ENCODE peak calls at places on chromosomes 4 and X, in nine cellular contexts. B is neuronal stem cell, J is fibroblast of lung, T is tibial nerve, E is stomach, F is SK-N-SH, P is OCI-LY7, D is pancreas, Z is cardiac muscle cell. L is an unnamed sample. For H3K4me1, the result is how much of the 10 kb centered on the place peaks cover.

GRCh38 chr4:7757501-7758443 is 181.9 kb downstream of the AFAP1 start:
- DNase-seq in B (peak), J (no peak), T (no peak), E (no peak), F (no peak), P (no peak), D (no peak), Z (peak), L (no peak)

GRCh38 chr4:149997881-149998421 is 80.3 kb upstream of the DCLK2 start:
- DNase-seq in B (no peak), J (no peak), T (no peak), E (no peak), F (no peak), P (no peak), D (no peak), Z (no peak), L (no peak)

GRCh38 chr4:163702736-163703135 is 208.2 kb downstream of the TMA16 start:
- DNase-seq in B (no peak), J (peak), T (no peak), E (no peak), F (no peak), P (no peak), D (no peak), Z (no peak), L (peak)

GRCh38 chr4:137804906-137805511 is 272.7 kb upstream of the PCDH18 start:
- DNase-seq in B (no peak), J (no peak), T (no peak), E (no peak), F (no peak), P (no peak), D (no peak), Z (no peak), L (no peak)

GRCh38 chr4:3699678-3700077 is 66.5 kb upstream of the ADRA2C start:
- DNase-seq in B (no peak), J (no peak), T (no peak), E (no peak), F (no peak), P (no peak), D (no peak), Z (no peak), L (no peak)

GRCh38 chr4:66123195-66123594 is 452.9 kb upstream of the EPHA5 start:
- DNase-seq in B (no peak), J (no peak), T (no peak), E (no peak), F (no peak), P (no peak), D (no peak), Z (no peak), L (no peak)

GRCh38 chrX:118594697-118595420 is 99.2 kb downstream of the DOCK11 start:
- DNase-seq in B (no peak), J (no peak), T (no peak), E (no peak), F (no peak), P (no peak), D (no peak), Z (no peak), L (peak)

GRCh38 chr4:120331486-120332281 is 265.0 kb upstream of the MAD2L1 start:
- DNase-seq in B (no peak), J (peak), T (no peak), E (no peak), F (no peak), P (no peak), D (peak), Z (no peak), L (peak)

GRCh38 chr4:85720736-85721135 is 245.8 kb downstream of the ARHGAP24 start:
- DNase-seq in B (no peak), J (peak), T (no peak), E (no peak), F (no peak), P (no peak), D (no peak), Z (no peak), L (no peak)

GRCh38 chr4:22339491-22339890 is 176.4 kb downstream of the ADGRA3 start:
- DNase-seq in B (no peak), J (no peak), T (no peak), E (no peak), F (no peak), P (no peak), D (no peak), Z (no peak), L (no peak)

GRCh38 chr4:7423391-7423790 is 11.3 kb downstream of the PSAPL1 start:
- DNase-seq in B (no peak), J (no peak), T (no peak), E (peak), F (peak), P (no peak), D (no peak), Z (no peak), L (no peak)

GRCh38 chr4:4519296-4519898 is 22.5 kb downstream of the STX18 start:
- DNase-seq in B (no peak), J (peak), T (no peak), E (no peak), F (peak), P (no peak), D (no peak), Z (peak), L (no peak)

GRCh38 chr4:23934915-23935314 is 45.1 kb upstream of the PPARGC1A start:
- DNase-seq in B (no peak), J (peak), T (peak), E (peak), F (no peak), P (no peak), D (peak), Z (no peak), L (peak)

GRCh38 chr4:107845721-107846120 is 21.0 kb downstream of the SGMS2 start:
- DNase-seq in B (no peak), J (no peak), T (no peak), E (no peak), F (no peak), P (no peak), D (no peak), Z (no peak), L (no peak)

GRCh38 chr4:42819863-42820514 is 72.5 kb upstream of the GRXCR1 start:
- DNase-seq in B (no peak), J (no peak), T (no peak), E (no peak), F (no peak), P (no peak), D (no peak), Z (no peak), L (no peak)

GRCh38 chr4:113146876-113147358 is 97.5 kb downstream of the ANK2 start:
- DNase-seq in B (no peak), J (peak), T (no peak), E (no peak), F (no peak), P (no peak), D (peak), Z (no peak), L (no peak)

GRCh38 chr4:2858451-2859217 is 15.0 kb downstream of the ADD1 start:
- DNase-seq in B (no peak), J (peak), T (no peak), E (no peak), F (no peak), P (no peak), D (no peak), Z (no peak), L (peak)

GRCh38 chr4:120850048-120850599 is 72.4 kb downstream of the PRDM5 start:
- DNase-seq in B (no peak), J (peak), T (no peak), E (no peak), F (no peak), P (no peak), D (no peak), Z (no peak), L (no peak)

GRCh38 chrX:100512471-100512870 is 72.3 kb upstream of the TNMD start:
- DNase-seq in B (no peak), J (peak), T (no peak), E (no peak), F (peak), P (peak), D (no peak), Z (peak), L (no peak)

GRCh38 chr4:140090215-140090731 is 63.7 kb downstream of the MAML3 start:
- DNase-seq in B (no peak), J (no peak), T (no peak), E (no peak), F (no peak), P (no peak), D (no peak), Z (no peak), L (no peak)

GRCh38 chrX:37825225-37825842 is 22.0 kb downstream of the DYNLT3 start:
- DNase-seq in B (peak), J (peak), T (peak), E (peak), F (peak), P (peak), D (peak), Z (peak), L (peak)

GRCh38 chrX:20205927-20206708 is 60.6 kb downstream of the RPS6KA3 start:
- DNase-seq in B (no peak), J (no peak), T (no peak), E (no peak), F (no peak), P (no peak), D (no peak), Z (no peak), L (no peak)

GRCh38 chrX:68989865-68990606 is 161.2 kb downstream of the EFNB1 start:
- DNase-seq in B (peak), J (peak), T (no peak), E (peak), F (peak), P (no peak), D (peak), Z (peak), L (peak)

GRCh38 chr4:8280876-8281440 is 11.4 kb downstream of the HTRA3 start:
- DNase-seq in B (no peak), J (no peak), T (no peak), E (no peak), F (no peak), P (no peak), D (no peak), Z (no peak), L (no peak)

GRCh38 chrX:8815460-8816065 is 14.4 kb upstream of the FAM9A start:
- DNase-seq in B (peak), J (peak), T (no peak), E (no peak), F (peak), P (peak), D (peak), Z (peak), L (peak)

GRCh38 chr4:8502836-8503585 is 62.4 kb downstream of the TRMT44 start:
- DNase-seq in B (no peak), J (peak), T (no peak), E (no peak), F (no peak), P (no peak), D (no peak), Z (no peak), L (no peak)

GRCh38 chr4:139841464-139842195 is 176.0 kb downstream of the MGST2 start:
- DNase-seq in B (no peak), J (no peak), T (no peak), E (no peak), F (no peak), P (peak), D (peak), Z (peak), L (peak)

GRCh38 chr4:60656171-60656570 is 544.0 kb upstream of the ADGRL3 start:
- DNase-seq in B (no peak), J (peak), T (no peak), E (no peak), F (no peak), P (no peak), D (no peak), Z (no peak), L (no peak)

GRCh38 chr4:25403699-25404098 is 26.6 kb downstream of the ANAPC4 start:
- DNase-seq in B (no peak), J (no peak), T (no peak), E (no peak), F (no peak), P (no peak), D (no peak), Z (no peak), L (no peak)

GRCh38 chr4:25397305-25397704 is 20.2 kb downstream of the ANAPC4 start:
- DNase-seq in B (no peak), J (no peak), T (no peak), E (no peak), F (no peak), P (no peak), D (no peak), Z (no peak), L (no peak)

GRCh38 chr4:25401066-25401465 is 24.0 kb downstream of the ANAPC4 start:
- DNase-seq in B (no peak), J (no peak), T (no peak), E (no peak), F (no peak), P (no peak), D (no peak), Z (no peak), L (no peak)

GRCh38 chr4:25402521-25402920 is 25.5 kb downstream of the ANAPC4 start:
- DNase-seq in B (no peak), J (no peak), T (no peak), E (no peak), F (no peak), P (no peak), D (no peak), Z (no peak), L (no peak)

GRCh38 chr4:25399502-25399901 is 22.4 kb downstream of the ANAPC4 start:
- DNase-seq in B (no peak), J (no peak), T (no peak), E (no peak), F (no peak), P (no peak), D (no peak), Z (peak), L (no peak)
- H3K4me1 ChIP-seq in B (under half), J (under half), T (under half), E (under half), F (under half), P (under half), D (under half), Z (under half), L (under half)

GRCh38 chr4:156942991-156943390 is 28.6 kb downstream of the PDGFC start:
- DNase-seq in B (no peak), J (no peak), T (no peak), E (no peak), F (no peak), P (no peak), D (no peak), Z (no peak), L (no peak)

GRCh38 chr4:156948738-156949137 is 22.9 kb downstream of the PDGFC start:
- DNase-seq in B (no peak), J (no peak), T (no peak), E (no peak), F (no peak), P (no peak), D (no peak), Z (no peak), L (peak)

GRCh38 chr4:156948133-156948532 is 23.5 kb downstream of the PDGFC start:
- DNase-seq in B (no peak), J (no peak), T (no peak), E (no peak), F (no peak), P (no peak), D (no peak), Z (no peak), L (no peak)

GRCh38 chr4:156946508-156947197 is 24.9 kb downstream of the PDGFC start:
- DNase-seq in B (no peak), J (peak), T (no peak), E (no peak), F (no peak), P (no peak), D (no peak), Z (no peak), L (no peak)

DNA sequence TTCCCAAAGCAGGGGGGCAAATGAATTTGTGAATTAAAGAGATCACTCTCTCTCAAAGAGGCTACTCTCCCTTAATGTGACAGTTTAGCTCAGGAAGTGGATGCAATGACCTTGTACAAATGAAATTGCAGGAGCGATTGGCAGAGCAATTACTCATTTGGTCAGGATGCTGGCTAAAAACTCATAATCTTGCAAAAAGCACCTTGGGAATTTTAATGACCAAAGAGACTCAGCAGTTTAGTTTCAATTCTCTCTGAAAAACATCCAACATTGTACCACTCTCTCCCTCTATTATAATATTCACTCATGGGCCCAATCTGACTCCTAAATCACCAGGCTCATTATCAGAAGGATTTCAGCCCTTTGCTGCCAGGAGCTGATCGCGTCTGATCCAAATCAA is 26.1 kb downstream of the PDGFC start:
- DNase-seq in B (no peak), J (no peak), T (no peak), E (no peak), F (no peak), P (no peak), D (no peak), Z (no peak), L (no peak)
- H3K4me1 ChIP-seq in B (under half), J (under half), T (half or more), E (under half), F (under half), P (under half), D (under half), Z (under half), L (under half)

DNA sequence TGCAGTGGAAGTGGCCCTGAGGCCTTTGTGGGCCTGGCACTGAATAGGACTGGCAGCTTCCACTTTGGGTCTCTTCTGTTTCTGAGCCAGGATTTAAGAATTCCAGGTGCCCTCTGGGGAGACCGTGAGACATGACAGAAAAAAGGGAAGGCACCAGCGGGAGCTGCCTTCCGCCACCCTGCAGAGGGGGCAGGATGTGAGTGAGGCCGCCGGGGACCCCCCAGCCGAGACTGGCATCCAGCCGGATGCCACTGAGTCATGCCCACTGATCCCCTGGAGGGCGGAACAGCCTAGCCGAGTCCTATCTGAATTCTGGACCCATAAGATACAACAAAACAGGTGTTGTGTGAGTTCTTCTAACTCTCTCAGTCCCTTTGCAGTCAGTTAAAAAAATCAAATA is 41.3 kb downstream of the C4orf50 start:
- DNase-seq in B (no peak), J (no peak), T (no peak), E (no peak), F (no peak), P (no peak), D (no peak), Z (no peak), L (no peak)
- H3K4me1 ChIP-seq in B (under half), J (under half), T (under half), E (under half), F (under half), P (under half), D (under half), Z (under half), L (under half)

DNA sequence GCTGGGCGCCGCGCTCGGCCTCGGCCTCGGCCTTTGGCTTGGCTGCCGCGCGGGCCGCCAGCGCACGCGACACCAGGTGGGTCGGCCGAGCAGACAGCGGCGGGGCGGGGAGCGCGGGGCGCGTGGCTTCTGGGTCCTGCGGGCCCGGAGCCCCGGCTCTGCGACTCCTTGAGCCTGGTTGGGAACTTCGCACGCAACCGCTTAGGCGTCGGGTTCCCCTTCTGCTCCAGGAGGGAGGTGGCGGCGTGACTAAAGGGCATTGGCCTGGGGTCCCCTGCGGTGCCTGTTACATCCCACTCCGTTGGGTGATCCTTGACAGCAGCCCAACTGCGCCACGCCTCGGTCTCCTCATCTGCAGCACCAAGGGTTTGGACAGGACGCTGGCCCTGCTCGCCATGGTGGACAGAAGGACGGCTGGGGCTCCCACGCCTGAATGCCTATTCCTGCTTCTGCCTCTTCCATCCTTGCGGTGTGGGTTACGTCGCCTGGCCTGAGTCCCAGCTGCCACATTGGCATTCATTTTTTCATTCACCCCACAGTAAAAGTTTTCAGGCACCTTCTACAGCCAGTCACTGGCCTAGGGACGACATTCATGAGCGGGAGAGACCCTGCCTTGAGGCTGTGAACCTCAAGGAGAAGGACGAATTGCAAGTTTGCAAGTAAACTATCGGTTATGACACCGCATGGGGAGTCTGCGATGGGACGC is 631 bp downstream of the EVC start:
- DNase-seq in B (no peak), J (peak), T (no peak), E (no peak), F (no peak), P (no peak), D (peak), Z (no peak), L (peak)
- H3K4me1 ChIP-seq in B (under half), J (under half), T (half or more), E (under half), F (under half), P (under half), D (under half), Z (under half), L (under half)

L was measured in SJCRH30.